ENCODE peak calls at places on chromosomes 16 and 17, in eight cellular contexts. D, Q, M, A, K, U, R and G are unnamed samples.

GRCh38 chr17:34579017-34579946 is at the start of gene TMEM132E:
- DNase-seq in U (no peak), D (no peak), M (no peak), A (peak), R (peak), Q (peak), K (peak), G (peak)

GRCh38 chr17:61587807-61588660 is 3.0 kb downstream of the NACA2 start:
- DNase-seq in M (no peak), D (no peak), Q (no peak), U (no peak), A (no peak), K (no peak), R (no peak), G (no peak)

GRCh38 chr17:67143318-67143717 is 99.0 kb downstream of the CACNG1 start:
- DNase-seq in R (no peak), A (no peak), U (no peak), Q (no peak), M (no peak), D (no peak), K (no peak), G (no peak)

GRCh38 chr17:21495281-21495680 is 119.1 kb downstream of the KCNJ12 start:
- DNase-seq in R (no peak), A (no peak), U (no peak), K (no peak), M (no peak), Q (no peak), D (no peak), G (peak)

GRCh38 chr17:29617481-29618271 is 5.0 kb downstream of the CORO6 start:
- DNase-seq in U (peak), K (peak), Q (peak), M (peak), A (peak), D (peak), R (peak), G (peak)

GRCh38 chr17:933168-934083 is 46.1 kb downstream of the NXN start:
- DNase-seq in Q (peak), M (no peak), K (peak), A (peak), U (no peak), D (peak), R (no peak), G (peak)

GRCh38 chr16:27237229-27238015 is 31.1 kb downstream of the NSMCE1 start:
- DNase-seq in R (no peak), Q (peak), M (no peak), K (peak), A (no peak), D (no peak), U (peak), G (no peak)

GRCh38 chr17:72351365-72351764 is 230.5 kb downstream of the SOX9 start:
- DNase-seq in K (no peak), Q (no peak), M (no peak), D (no peak), A (no peak), U (no peak), R (no peak), G (no peak)

GRCh38 chr16:80350066-80350465 is 190.7 kb upstream of the DYNLRB2 start:
- DNase-seq in K (no peak), Q (no peak), M (no peak), R (no peak), A (no peak), U (no peak), D (no peak), G (no peak)

GRCh38 chr17:76471498-76472257 is 4.3 kb downstream of the AANAT start:
- DNase-seq in D (no peak), U (no peak), M (no peak), R (no peak), K (peak), A (no peak), Q (no peak), G (no peak)

GRCh38 chr17:13510062-13510461 is 91.7 kb downstream of the HS3ST3A1 start:
- DNase-seq in M (no peak), R (no peak), U (no peak), K (no peak), D (peak), Q (no peak), A (no peak), G (no peak)

GRCh38 chr17:50182783-50183438 is 17.1 kb downstream of the SGCA start:
- DNase-seq in A (no peak), Q (peak), D (peak), M (no peak), R (no peak), U (no peak), K (peak), G (no peak)

GRCh38 chr16:75854117-75854516 is 127.8 kb upstream of the CPHXL start:
- DNase-seq in R (no peak), M (no peak), D (peak), Q (no peak), K (no peak), U (no peak), A (no peak), G (no peak)

GRCh38 chr17:40059729-40060475 is 2.9 kb upstream of the THRA start:
- DNase-seq in U (no peak), D (no peak), Q (no peak), K (peak), R (no peak), M (no peak), A (no peak), G (no peak)

GRCh38 chr17:30567231-30568116 is 90.3 kb downstream of the GOSR1 start:
- DNase-seq in R (no peak), A (no peak), D (no peak), U (no peak), Q (no peak), K (no peak), M (no peak), G (no peak)

GRCh38 chr16:17413508-17413907 is 57.3 kb downstream of the XYLT1 start:
- DNase-seq in K (no peak), M (no peak), Q (no peak), R (no peak), U (no peak), A (no peak), D (no peak), G (no peak)

GRCh38 chr16:82995927-82996441 is 369.2 kb downstream of the CDH13 start:
- DNase-seq in R (peak), M (no peak), D (peak), Q (peak), K (peak), U (no peak), A (no peak), G (no peak)

GRCh38 chr17:42895185-42895555 is 5.4 kb upstream of the G6PC1 start:
- DNase-seq in A (peak), K (peak), D (peak), M (no peak), Q (peak), U (no peak), R (peak), G (peak)

GRCh38 chr17:61492759-61493526 is 40.7 kb downstream of the TBX4 start:
- DNase-seq in A (no peak), D (peak), Q (peak), U (no peak), M (no peak), K (no peak), R (no peak), G (no peak)

GRCh38 chr16:85665373-85665740 is 23.4 kb downstream of the GINS2 start:
- DNase-seq in D (no peak), M (no peak), A (no peak), K (no peak), Q (no peak), U (no peak), R (no peak), G (no peak)

GRCh38 chr16:69048328-69049120 is 56.9 kb upstream of the HAS3 start:
- DNase-seq in K (no peak), U (no peak), D (no peak), M (no peak), A (no peak), R (no peak), Q (no peak), G (no peak)

GRCh38 chr16:11748404-11749254 is 6.0 kb upstream of the TXNDC11 start:
- DNase-seq in R (peak), A (no peak), Q (no peak), U (no peak), M (peak), D (no peak), K (no peak), G (peak)

GRCh38 chr17:63531022-63531965 is 8.1 kb downstream of the KCNH6 start:
- DNase-seq in M (no peak), U (no peak), Q (peak), D (peak), K (peak), R (no peak), A (no peak), G (no peak)
- H3K4me3 ChIP-seq in M (no peak), U (no peak), Q (no peak), D (no peak), K (no peak), R (no peak), A (no peak), G (no peak)

GRCh38 chr16:66880288-66881013 is at the start of gene PDP2:
- DNase-seq in Q (peak), A (peak), K (peak), R (peak), D (peak), U (peak), M (peak), G (peak)

GRCh38 chr16:66881964-66882508 is 1.7 kb downstream of the PDP2 start:
- DNase-seq in M (no peak), U (no peak), Q (no peak), D (no peak), K (no peak), R (no peak), A (no peak), G (no peak)

GRCh38 chr16:66882702-66883101 is 2.4 kb downstream of the PDP2 start:
- DNase-seq in D (no peak), K (no peak), U (no peak), R (no peak), Q (no peak), M (no peak), A (no peak), G (no peak)

GRCh38 chr16:66881014-66881417 is 701 bp downstream of the PDP2 start:
- DNase-seq in K (peak), U (no peak), A (no peak), R (no peak), M (no peak), Q (no peak), D (no peak), G (peak)

GRCh38 chr16:66881560-66881959 is 1.2 kb downstream of the PDP2 start:
- DNase-seq in Q (no peak), M (no peak), K (no peak), A (no peak), U (no peak), D (peak), R (no peak), G (peak)
- H3K4me3 ChIP-seq in Q (peak), M (peak), K (peak), A (no peak), U (no peak), D (peak), R (no peak), G (no peak)

DNA sequence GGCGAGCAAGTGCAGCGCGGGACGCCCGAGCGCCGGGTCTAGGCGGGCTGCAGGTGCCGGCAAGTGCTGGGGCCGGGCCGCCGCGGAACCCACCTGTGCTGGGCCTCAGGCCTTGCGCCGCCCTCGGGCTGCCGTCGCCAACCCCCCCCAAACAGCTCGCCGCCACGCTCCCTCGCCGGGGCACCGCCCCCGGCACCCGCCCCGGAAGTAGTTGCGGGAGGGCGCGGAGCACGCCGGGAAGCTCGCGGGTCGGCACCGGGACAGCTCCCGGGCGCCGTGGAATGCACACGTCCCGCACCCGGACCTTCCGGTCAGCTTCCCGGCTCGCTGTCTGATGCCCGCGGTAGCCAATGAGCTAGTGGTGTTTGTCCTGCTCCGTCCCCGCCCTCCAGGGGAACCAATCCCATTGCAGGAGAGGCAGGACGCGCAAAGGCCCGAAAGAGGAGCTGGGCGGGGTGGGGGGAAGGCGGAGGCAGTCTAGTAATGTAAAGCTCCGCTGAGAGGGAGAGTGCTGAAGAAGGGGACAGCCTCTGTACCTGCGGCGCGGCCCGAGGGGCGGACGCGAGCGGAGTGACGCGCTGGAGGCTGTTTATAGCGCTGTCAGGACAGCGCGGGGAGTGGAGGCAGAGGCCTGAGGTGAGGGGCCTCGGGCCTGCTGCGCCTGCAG is at the start of the genes ANKS3 and DNAAF8:
- DNase-seq in A (peak), D (peak), Q (peak), K (peak), R (peak), U (peak), M (peak), G (peak)
- H3K4me3 ChIP-seq in A (peak), D (peak), Q (peak), K (peak), R (peak), U (peak), M (peak), G (peak)

GRCh38 chr16:87464691-87465300 is 28.0 kb downstream of the ZCCHC14 start:
- DNase-seq in D (peak), R (peak), A (peak), M (no peak), Q (peak), K (peak), U (no peak), G (peak)

GRCh38 chr16:87465306-87465705 is 27.5 kb downstream of the ZCCHC14 start:
- DNase-seq in U (no peak), R (peak), A (peak), D (peak), Q (peak), M (no peak), K (peak), G (peak)

GRCh38 chr16:87466975-87467501 is 25.8 kb downstream of the ZCCHC14 start:
- DNase-seq in K (no peak), U (no peak), D (no peak), A (no peak), M (no peak), Q (no peak), R (no peak), G (no peak)

GRCh38 chr16:87461466-87461975 is 31.3 kb downstream of the ZCCHC14 start:
- DNase-seq in M (peak), K (no peak), A (peak), U (no peak), R (peak), D (peak), Q (no peak), G (peak)

DNA sequence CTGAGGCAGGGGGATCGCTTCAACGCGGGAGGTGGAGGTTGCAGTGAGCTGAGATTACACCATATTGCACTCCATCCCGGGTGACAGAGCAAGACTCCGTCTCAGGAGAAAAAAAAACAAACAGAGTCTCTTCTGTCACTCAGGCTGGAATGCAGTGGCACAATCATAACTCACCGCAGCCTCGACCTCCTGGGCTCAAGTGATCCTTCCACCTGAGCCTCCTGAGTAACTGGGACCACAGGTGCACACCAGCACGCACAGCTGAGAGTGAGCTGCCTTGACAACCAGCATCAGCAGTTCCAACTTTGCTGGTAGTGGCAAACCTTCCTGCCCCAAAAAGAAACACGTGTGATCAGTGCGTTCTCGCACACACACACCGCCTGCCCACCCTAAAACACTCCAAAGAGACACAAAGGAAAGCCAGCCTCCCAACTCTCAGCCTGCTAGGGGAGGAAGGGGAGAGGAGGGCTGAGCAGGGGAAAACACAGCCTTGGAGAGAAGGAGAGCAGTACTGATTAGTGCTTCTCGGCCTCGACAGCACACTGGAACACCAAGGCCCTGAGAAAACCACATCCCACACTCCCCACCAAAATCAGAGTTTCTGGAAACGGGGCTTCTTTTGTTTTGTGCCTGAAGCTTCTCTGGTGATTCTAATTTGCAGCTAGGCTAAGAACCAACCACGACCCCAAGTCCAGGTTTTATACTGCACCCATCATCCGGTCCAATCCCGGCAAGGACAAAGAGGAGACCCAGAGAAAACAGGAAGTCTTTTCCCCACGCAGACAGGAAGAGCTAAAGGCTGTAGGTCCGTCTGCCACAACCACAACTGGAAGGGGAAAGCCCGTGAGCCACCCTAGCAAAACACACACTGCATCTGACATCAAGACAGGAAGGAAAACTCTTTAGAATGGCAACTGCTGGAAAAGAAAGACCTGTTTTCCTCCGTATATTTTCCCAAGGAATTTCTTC is 28.8 kb downstream of the ZCCHC14 start:
- DNase-seq in M (no peak), R (peak), Q (peak), A (peak), D (peak), K (peak), U (no peak), G (peak)
- H3K4me3 ChIP-seq in M (no peak), R (no peak), Q (peak), A (no peak), D (peak), K (peak), U (no peak), G (no peak)

GRCh38 chr17:78315355-78316114 is 44.3 kb downstream of the SOCS3 start:
- DNase-seq in D (peak), M (no peak), Q (peak), A (peak), U (no peak), K (peak), R (peak), G (peak)

GRCh38 chr17:78313735-78314648 is 45.9 kb downstream of the SOCS3 start:
- DNase-seq in Q (peak), K (peak), R (peak), A (peak), D (peak), U (peak), M (peak), G (peak)

GRCh38 chr17:78316115-78316866 is 43.6 kb downstream of the SOCS3 start:
- DNase-seq in M (no peak), R (no peak), A (no peak), U (no peak), K (peak), D (no peak), Q (no peak), G (no peak)

GRCh38 chr17:78316867-78317816 is 42.7 kb downstream of the SOCS3 start:
- DNase-seq in R (peak), A (peak), D (peak), Q (no peak), U (no peak), M (no peak), K (peak), G (peak)

DNA sequence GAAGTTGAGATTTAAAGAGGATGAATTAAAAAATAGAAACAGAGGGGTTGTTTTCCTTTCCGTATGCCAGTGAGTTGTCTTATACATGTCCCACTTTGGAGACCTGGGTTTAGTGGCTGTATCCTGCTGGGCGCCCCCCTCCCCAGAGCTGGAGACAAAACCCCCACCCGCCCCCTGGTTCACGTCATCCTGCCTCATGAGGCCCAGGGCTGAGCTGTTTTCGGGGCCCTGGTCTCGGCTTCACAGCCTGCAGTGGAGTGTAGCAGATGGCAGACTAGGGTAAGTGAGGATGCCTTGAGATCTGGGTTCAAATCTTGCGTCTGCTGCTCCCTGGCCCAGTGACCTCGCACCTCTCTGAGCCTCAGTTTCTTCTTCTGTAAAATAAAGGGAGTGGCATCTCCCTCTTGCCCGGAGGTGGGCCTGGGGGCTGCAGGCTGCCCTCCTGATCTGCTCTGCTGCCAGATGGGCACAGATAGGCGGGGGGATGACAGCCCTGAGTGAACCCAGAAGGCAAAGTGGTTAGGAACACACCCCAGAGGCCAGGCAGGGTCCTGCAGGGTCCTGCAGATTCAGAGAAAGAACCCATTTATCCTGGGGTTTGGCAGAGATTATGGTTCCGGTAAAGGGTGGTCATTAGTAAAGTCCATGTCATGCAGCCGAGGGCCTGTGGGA is 45.1 kb downstream of the SOCS3 start:
- DNase-seq in D (peak), R (no peak), Q (no peak), M (no peak), A (no peak), U (no peak), K (peak), G (no peak)
- H3K4me3 ChIP-seq in D (no peak), R (no peak), Q (no peak), M (no peak), A (no peak), U (no peak), K (peak), G (no peak)

DNA sequence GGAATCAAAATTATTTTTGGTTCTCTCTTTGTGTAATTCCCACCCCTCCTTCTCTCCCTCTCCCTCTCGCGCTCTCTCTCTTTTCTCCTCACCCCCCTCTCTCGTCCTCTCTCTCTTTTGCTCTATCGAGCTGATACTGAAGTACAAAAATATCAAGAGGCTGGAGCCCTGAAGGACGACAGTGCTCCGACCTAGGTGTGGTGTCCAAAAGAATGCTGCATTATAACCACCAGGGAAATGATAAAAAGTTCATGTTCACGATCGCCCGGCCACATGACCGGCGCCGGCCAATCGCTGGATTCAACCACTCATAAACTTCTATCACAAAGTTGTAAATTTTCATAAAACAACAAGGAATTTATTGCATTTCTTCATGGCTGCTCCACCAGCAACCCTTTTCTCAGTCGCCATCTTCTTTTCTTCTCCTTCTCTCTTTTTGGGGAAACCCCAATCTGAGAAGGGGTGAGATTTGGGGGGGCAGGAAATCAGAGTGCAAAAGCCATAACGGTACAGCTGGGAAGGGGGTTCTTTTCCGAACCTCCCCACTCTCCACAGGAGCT is at the start of gene HOXB6:
- DNase-seq in R (peak), Q (peak), U (no peak), D (peak), K (no peak), M (no peak), A (no peak), G (no peak)
- H3K4me3 ChIP-seq in R (peak), Q (peak), U (no peak), D (peak), K (no peak), M (no peak), A (no peak), G (no peak)